ENCODE peak calls at places on chromosomes 6 and 20, in six cellular contexts. F is GM12878, Q is K562, O is HepG2, C is GM12892, T is H1. V is an unnamed sample.
A peak's percentile ranks its signal among the peaks of the same experiment; 100 is the strongest.

GRCh38 chr6:36682328-36683144 is 4.0 kb downstream of the CDKN1A start:
- DNase-seq in C (no peak), Q (peak; percentile 40), F (no peak), T (no peak), O (peak; percentile 59), V (no peak)

GRCh38 chr20:50678213-50678898 is 13.0 kb downstream of the RIPOR3 start:
- DNase-seq in T (no peak), C (no peak), F (no peak), Q (peak; percentile 49), O (peak; percentile 94), V (no peak)

GRCh38 chr6:86949776-86950175 is 12.4 kb downstream of the HTR1E start:
- DNase-seq in O (no peak), Q (no peak), C (no peak), T (no peak), F (no peak), V (no peak)

GRCh38 chr6:13436691-13437568 is 50.5 kb downstream of the GFOD1 start:
- DNase-seq in T (no peak), C (no peak), F (no peak), O (no peak), Q (no peak), V (no peak)

GRCh38 chr6:88730602-88731001 is 232.8 kb downstream of the RNGTT start:
- DNase-seq in O (no peak), Q (no peak), T (peak; percentile 57), C (no peak), F (no peak), V (no peak)

GRCh38 chr20:17848649-17849048 is 119.9 kb downstream of the SNX5 start:
- DNase-seq in C (no peak), F (no peak), T (no peak), O (no peak), Q (no peak), V (no peak)

GRCh38 chr20:58405504-58406291 is 16.7 kb downstream of the VAPB start:
- DNase-seq in O (no peak), Q (no peak), F (no peak), T (no peak), C (no peak), V (no peak)

GRCh38 chr6:19297880-19298279 is 539.3 kb upstream of the ID4 start:
- DNase-seq in C (no peak), O (no peak), F (no peak), Q (no peak), T (no peak), V (no peak)

GRCh38 chr20:44601801-44602204 is 19.4 kb downstream of the PKIG start:
- DNase-seq in C (no peak), T (no peak), O (no peak), F (no peak), Q (no peak), V (no peak)

GRCh38 chr6:156560476-156560875 is 216.7 kb upstream of the ARID1B start:
- DNase-seq in Q (no peak), O (no peak), T (no peak), C (no peak), F (no peak), V (no peak)

GRCh38 chr6:138577151-138577915 is 78.0 kb upstream of the NHSL1 start:
- DNase-seq in T (no peak), Q (no peak), C (no peak), F (peak; percentile 16), O (no peak), V (no peak)

GRCh38 chr6:132142308-132142707 is 191.1 kb upstream of the CCN2 start:
- DNase-seq in Q (no peak), O (no peak), C (no peak), T (no peak), F (no peak), V (no peak)

GRCh38 chr20:51156041-51156795 is 133.3 kb upstream of the KCNG1 start:
- DNase-seq in Q (no peak), C (no peak), O (no peak), T (no peak), F (no peak), V (no peak)

GRCh38 chr6:167058261-167058660 is 59.1 kb downstream of the CEP43 start:
- DNase-seq in Q (no peak), O (no peak), F (no peak), C (no peak), T (no peak), V (no peak)

GRCh38 chr6:34039943-34040342 is 105.9 kb downstream of the GRM4 start:
- DNase-seq in C (no peak), O (no peak), F (no peak), Q (peak; percentile 46), T (no peak), V (no peak)

GRCh38 chr6:36273067-36273466 is 3.2 kb downstream of the PNPLA1 start:
- DNase-seq in O (no peak), T (no peak), F (no peak), C (no peak), Q (no peak), V (no peak)

GRCh38 chr6:136307351-136307750 is 17.7 kb upstream of the BCLAF1 start:
- DNase-seq in Q (peak; percentile 64), C (no peak), T (no peak), F (no peak), O (no peak), V (no peak)

GRCh38 chr6:11712760-11713159 is 65.8 kb downstream of the ADTRP start:
- DNase-seq in F (no peak), O (no peak), C (no peak), Q (no peak), T (no peak), V (no peak)

GRCh38 chr6:155066371-155066770 is 71.3 kb downstream of the TIAM2 start:
- DNase-seq in Q (no peak), T (no peak), O (no peak), F (no peak), C (no peak), V (no peak)

GRCh38 chr6:126824226-126824625 is 294.2 kb upstream of the RSPO3 start:
- DNase-seq in Q (no peak), C (no peak), O (no peak), F (no peak), T (no peak), V (no peak)

GRCh38 chr20:45014671-45015415 is 48.5 kb downstream of the STK4 start:
- DNase-seq in O (no peak), Q (no peak), F (no peak), T (no peak), C (no peak), V (no peak)

GRCh38 chr6:108565893-108566292 is 5.2 kb downstream of the FOXO3 start:
- DNase-seq in Q (peak; percentile 41), C (no peak), O (peak; percentile 81), F (no peak), T (no peak), V (no peak)

GRCh38 chr6:13013681-13014550 is 297.3 kb downstream of the PHACTR1 start:
- DNase-seq in Q (no peak), O (no peak), F (no peak), T (no peak), C (no peak), V (peak; percentile 25)

GRCh38 chr6:169251371-169251802 is 2.3 kb downstream of the THBS2 start:
- DNase-seq in O (no peak), T (no peak), Q (no peak), F (no peak), C (no peak), V (no peak)

GRCh38 chr6:140182819-140183218 is 808.4 kb upstream of the CITED2 start:
- DNase-seq in Q (no peak), O (no peak), T (no peak), F (no peak), C (no peak), V (no peak)

GRCh38 chr6:163667372-163668060 is 253.0 kb downstream of the QKI start:
- DNase-seq in O (no peak), Q (peak; percentile 20), C (peak; percentile 73), F (peak; percentile 93), T (no peak), V (peak; percentile 68)

GRCh38 chr6:15615837-15616236 is 47.0 kb downstream of the DTNBP1 start:
- DNase-seq in T (no peak), C (no peak), Q (no peak), F (no peak), O (peak; percentile 59), V (no peak)

GRCh38 chr20:21103582-21104465 is 2.3 kb downstream of the LINC00237 start:
- DNase-seq in C (no peak), Q (no peak), O (no peak), F (no peak), T (no peak), V (no peak)

GRCh38 chr20:17490501-17490900 is 40.7 kb downstream of the BFSP1 start:
- DNase-seq in T (no peak), F (no peak), Q (no peak), C (no peak), O (no peak), V (no peak)

GRCh38 chr6:18203786-18204185 is 48.6 kb downstream of the KDM1B start:
- DNase-seq in Q (no peak), O (no peak), T (no peak), C (no peak), F (no peak), V (no peak)

GRCh38 chr6:11771473-11772048 is 7.0 kb downstream of the ADTRP start:
- DNase-seq in F (no peak), Q (peak; percentile 33), C (no peak), T (no peak), O (no peak), V (no peak)

GRCh38 chr20:53622247-53623114 is 28.8 kb upstream of the ZNF217 start:
- DNase-seq in O (peak; percentile 35), Q (peak; percentile 64), C (no peak), F (peak; percentile 38), T (no peak), V (no peak)

GRCh38 chr6:7615611-7616383 is 25.8 kb downstream of the SNRNP48 start:
- DNase-seq in O (peak; percentile 72), Q (peak; percentile 77), F (no peak), T (no peak), C (no peak), V (peak; percentile 16)

GRCh38 chr6:7621761-7622160 is 31.8 kb downstream of the SNRNP48 start:
- DNase-seq in F (no peak), C (no peak), O (peak; percentile 29), T (no peak), Q (no peak), V (no peak)

GRCh38 chr6:7617954-7618764 is 28.2 kb downstream of the SNRNP48 start:
- DNase-seq in F (peak; percentile 38), T (no peak), O (no peak), C (no peak), Q (no peak), V (no peak)
- TF ChIP-seq TAF1 in F (no peak), T (no peak), O (no peak), C (no peak), Q (no peak), V (no peak)

GRCh38 chr20:61442718-61443117 is 190.7 kb downstream of the CDH4 start:
- DNase-seq in O (no peak), T (no peak), F (no peak), Q (no peak), C (no peak), V (no peak)
- TF ChIP-seq POLR2A in O (no peak), T (no peak), F (no peak), Q (no peak), C (no peak), V (no peak)

GRCh38 chr6:107509506-107509905 is 19.6 kb downstream of the SOBP start:
- DNase-seq in Q (no peak), O (no peak), C (no peak), F (no peak), T (no peak), V (no peak)
- TF ChIP-seq POLR2AphosphoS5 in Q (no peak), O (no peak), C (no peak), F (no peak), T (no peak), V (no peak)

GRCh38 chr6:27668442-27669275 is 195.8 kb upstream of the ZNF184 start:
- DNase-seq in Q (peak; percentile 95), F (no peak), O (peak; percentile 66), T (peak; percentile 80), C (no peak), V (no peak)
- TF ChIP-seq TAF1 in Q (no peak), F (no peak), O (no peak), T (no peak), C (no peak), V (no peak)

GRCh38 chr6:137390264-137390787 is 103.9 kb downstream of the OLIG3 start:
- DNase-seq in T (no peak), C (no peak), O (no peak), F (no peak), Q (no peak), V (no peak)
- TF ChIP-seq POLR2A in T (no peak), C (no peak), O (no peak), F (no peak), Q (no peak), V (no peak)